ENCODE peak calls at places on chromosomes 1 and 21, in six cellular contexts. K is HCT116, B is WTC11, Y is K562, S is GM12878, P is H1. U is an unnamed sample.

GRCh38 chr1:3355894-3356826 is 98.3 kb upstream of the ARHGEF16 start:
- DNase-seq in Y (no peak), S (no peak), K (no peak), P (no peak), B (no peak), U (peak)

GRCh38 chr1:171048014-171048413 is 42.7 kb upstream of the FMO3 start:
- DNase-seq in B (no peak), K (no peak), Y (no peak), P (no peak), S (no peak), U (no peak)

GRCh38 chr1:111605553-111605952 is 14.0 kb upstream of the RAP1A start:
- DNase-seq in K (no peak), S (no peak), B (no peak), P (no peak), Y (no peak), U (no peak)

GRCh38 chr1:165288301-165289120 is 68.0 kb downstream of the LMX1A start:
- DNase-seq in P (no peak), Y (no peak), K (no peak), S (no peak), B (no peak), U (no peak)

GRCh38 chr1:60762176-60762575 is 320.2 kb upstream of the NFIA start:
- DNase-seq in B (no peak), P (no peak), S (no peak), Y (no peak), K (no peak), U (no peak)

GRCh38 chr1:100721502-100722205 is 2.1 kb downstream of the VCAM1 start:
- DNase-seq in S (no peak), B (no peak), Y (no peak), P (no peak), K (no peak), U (no peak)

GRCh38 chr1:197801684-197802083 is 26.4 kb upstream of the DENND1B start:
- DNase-seq in S (no peak), Y (no peak), B (no peak), P (no peak), K (no peak), U (no peak)

GRCh38 chr1:208137144-208137682 is 107.0 kb downstream of the PLXNA2 start:
- DNase-seq in B (no peak), K (no peak), Y (no peak), S (no peak), P (no peak), U (no peak)

GRCh38 chr1:36155560-36156328 is at the start of gene MAP7D1:
- DNase-seq in Y (peak), S (no peak), P (no peak), B (peak), K (no peak), U (peak)

GRCh38 chr21:34730756-34731445 is 62.1 kb downstream of the CLIC6 start:
- DNase-seq in S (no peak), Y (no peak), P (no peak), B (no peak), K (no peak), U (no peak)

GRCh38 chr21:44337941-44338895 is 972 bp downstream of the CFAP410 start:
- DNase-seq in K (peak), P (no peak), S (no peak), B (peak), Y (peak), U (peak)

GRCh38 chr1:218164111-218164929 is 120.8 kb upstream of the RRP15 start:
- DNase-seq in P (peak), Y (no peak), K (no peak), S (no peak), B (peak), U (peak)

DNA sequence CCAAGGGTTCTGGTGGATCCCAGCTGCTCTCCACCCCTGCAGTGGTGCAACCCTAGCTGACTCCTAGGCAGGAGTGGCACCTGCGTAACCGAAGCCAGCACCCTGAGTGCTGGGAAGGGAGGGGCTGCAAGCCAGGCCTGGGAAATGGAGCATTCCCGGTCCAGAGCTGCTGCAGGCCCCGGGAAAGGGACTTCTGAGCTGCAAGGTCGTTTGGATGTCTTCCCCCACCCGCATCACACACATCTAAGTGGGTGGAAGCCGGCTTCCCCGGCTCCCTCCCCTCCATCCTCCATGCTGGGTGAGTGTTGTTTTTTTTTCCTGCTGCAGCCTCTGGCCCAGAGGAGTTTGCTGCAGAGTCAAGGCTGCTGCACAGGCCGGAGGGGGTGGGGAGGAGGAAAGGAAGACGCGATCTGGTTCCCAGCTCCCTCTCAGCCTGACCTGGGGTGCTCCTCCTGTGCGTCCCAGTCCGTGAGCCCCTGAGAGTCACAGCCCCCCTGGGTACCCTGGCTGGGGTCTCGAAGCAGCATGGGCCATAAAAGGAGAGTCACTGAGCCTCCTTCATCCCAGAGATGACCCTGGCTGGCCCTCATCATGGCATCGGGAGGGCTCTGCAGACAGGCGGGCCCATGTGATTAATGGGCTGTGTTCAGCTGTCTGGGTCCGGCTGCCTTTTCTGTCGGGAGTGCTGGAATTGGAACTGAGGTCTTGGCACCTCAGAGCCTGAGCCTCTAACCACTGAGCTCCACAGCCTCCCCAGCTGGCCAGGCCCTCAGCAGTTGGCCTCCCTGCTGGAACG is 16.2 kb downstream of the H6PD start:
- DNase-seq in B (no peak), K (no peak), S (no peak), P (no peak), Y (no peak), U (peak)
- TF ChIP-seq ATF3 in B (no peak), K (no peak), S (no peak), P (no peak), Y (no peak), U (no peak)

DNA sequence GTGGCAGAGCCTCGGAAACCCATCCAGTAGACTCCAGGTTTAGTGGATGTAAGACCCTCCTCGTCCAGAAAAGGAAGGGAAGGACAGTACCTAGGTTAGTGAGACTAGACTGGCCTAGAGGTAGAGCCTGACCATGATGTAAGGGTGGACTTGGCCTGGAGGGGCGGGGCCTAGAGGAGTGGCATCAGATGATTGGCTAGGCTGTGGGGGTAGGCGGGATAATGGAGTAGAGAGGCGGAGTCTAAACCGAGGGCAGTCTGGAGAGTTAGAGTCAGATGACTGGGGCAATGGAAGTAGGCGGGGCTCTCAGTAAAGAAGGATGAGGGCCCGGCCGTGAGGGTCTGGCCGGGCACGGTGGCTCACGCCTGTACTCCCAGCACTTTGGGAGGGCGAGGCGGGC is 70.1 kb downstream of the EPHB2 start:
- DNase-seq in Y (peak), K (peak), P (no peak), B (peak), S (no peak), U (no peak)
- TF ChIP-seq ATF3 in Y (no peak), K (no peak), P (no peak), B (no peak), S (no peak), U (no peak)

DNA sequence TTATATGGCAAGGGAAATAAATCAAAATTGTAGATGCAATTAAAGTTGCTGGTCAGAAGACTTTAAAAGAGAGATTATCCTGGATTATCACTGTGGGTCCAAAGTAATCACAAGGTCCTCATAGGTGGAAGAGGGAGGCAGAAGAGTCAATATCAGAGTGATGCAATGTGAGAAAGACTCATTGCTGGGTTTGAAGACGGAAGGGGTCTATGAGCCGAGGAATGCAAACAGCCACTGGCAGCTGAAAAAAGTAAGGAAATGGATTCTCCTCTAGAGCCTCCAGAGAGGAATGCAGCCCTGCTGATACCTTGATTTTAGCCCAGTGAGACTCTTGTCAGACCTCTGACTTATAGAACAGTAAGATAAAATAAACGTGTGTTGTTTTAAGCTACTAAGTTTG is 59.8 kb upstream of the MUTYH start:
- DNase-seq in P (peak), K (no peak), S (no peak), B (peak), Y (no peak), U (no peak)
- TF ChIP-seq ATF3 in P (no peak), K (no peak), S (no peak), B (no peak), Y (no peak), U (peak)

GRCh38 chr1:41682149-41682548 is 197.7 kb upstream of the EDN2 start:
- DNase-seq in B (no peak), K (no peak), Y (no peak), S (no peak), P (no peak), U (no peak)

GRCh38 chr1:41687007-41687406 is 202.5 kb upstream of the EDN2 start:
- DNase-seq in K (no peak), Y (no peak), S (no peak), B (no peak), P (no peak), U (no peak)

GRCh38 chr1:41682845-41683630 is 198.6 kb upstream of the EDN2 start:
- DNase-seq in Y (no peak), B (no peak), K (no peak), P (no peak), S (no peak), U (no peak)

GRCh38 chr1:41681331-41682136 is 197.1 kb upstream of the EDN2 start:
- DNase-seq in Y (no peak), K (no peak), B (no peak), S (no peak), P (no peak), U (no peak)

GRCh38 chr1:41683681-41684500 is 199.4 kb upstream of the EDN2 start:
- DNase-seq in B (no peak), S (no peak), P (no peak), K (no peak), Y (no peak), U (no peak)
- TF ChIP-seq ATF3 in B (no peak), S (no peak), P (no peak), K (no peak), Y (no peak), U (no peak)

GRCh38 chr1:37817481-37817880 is 9.5 kb upstream of the YRDC start:
- DNase-seq in Y (no peak), B (peak), S (no peak), K (no peak), P (no peak), U (no peak)
- TF ChIP-seq ATF3 in Y (no peak), B (no peak), S (no peak), K (no peak), P (no peak), U (no peak)

GRCh38 chr1:206631085-206631509 is 4.2 kb upstream of the DYRK3 start:
- DNase-seq in K (peak), P (peak), S (peak), B (peak), Y (peak), U (peak)
- TF ChIP-seq ATF3 in K (no peak), P (peak), S (peak), B (no peak), Y (no peak), U (no peak)

GRCh38 chr1:18110598-18110939 is 3.0 kb downstream of the IGSF21 start:
- DNase-seq in P (no peak), K (no peak), Y (no peak), S (no peak), B (no peak), U (no peak)

GRCh38 chr1:18109058-18109755 is 1.6 kb downstream of the IGSF21 start:
- DNase-seq in Y (no peak), K (no peak), S (no peak), B (no peak), P (no peak), U (no peak)

GRCh38 chr1:18107671-18108312 is at the start of gene IGSF21:
- DNase-seq in K (no peak), B (peak), P (no peak), Y (no peak), S (no peak), U (no peak)

GRCh38 chr1:18109756-18110597 is 2.4 kb downstream of the IGSF21 start:
- DNase-seq in Y (peak), K (no peak), P (peak), S (no peak), B (peak), U (no peak)

GRCh38 chr1:18108313-18109057 is 887 bp downstream of the IGSF21 start:
- DNase-seq in Y (no peak), S (no peak), P (no peak), K (no peak), B (no peak), U (no peak)
- TF ChIP-seq ATF3 in Y (no peak), S (no peak), P (no peak), K (no peak), B (no peak), U (no peak)